ENCODE peak calls at places on chromosomes 2 and 18, in ten cellular contexts. N is brain microvascular endothelial cell; D is psoas muscle; X is dorsolateral prefrontal cortex; G is A549; C is heart left ventricle; Y is suprapubic skin; P is CD8-positive, alpha-beta T cell; S is heart right ventricle; O is fibroblast of pulmonary artery. U is an unnamed sample.

GRCh38 chr2:145123606-145124005 is 603.7 kb upstream of the ZEB2 start:
- DNase-seq in N (no peak), D (no peak), X (no peak), G (no peak), C (peak), Y (no peak), P (no peak), S (peak), O (peak), U (no peak)

GRCh38 chr2:3449106-3449505 is 69.6 kb downstream of the TRAPPC12 start:
- DNase-seq in N (no peak), D (no peak), X (peak), G (no peak), C (no peak), Y (no peak), P (no peak), S (no peak), O (peak), U (no peak)

GRCh38 chr2:226445216-226445861 is 354.3 kb downstream of the IRS1 start:
- DNase-seq in N (no peak), D (no peak), X (no peak), G (no peak), C (no peak), Y (no peak), P (no peak), S (no peak), O (no peak), U (no peak)

GRCh38 chr2:197414515-197414914 is 20.3 kb downstream of the SF3B1 start:
- DNase-seq in N (no peak), D (no peak), X (no peak), G (no peak), C (no peak), Y (no peak), P (no peak), S (no peak), O (no peak), U (no peak)

GRCh38 chr2:160968183-160968582 is 192.0 kb upstream of the TANK start:
- DNase-seq in N (no peak), D (no peak), X (no peak), G (no peak), C (no peak), Y (no peak), P (no peak), S (no peak), O (peak), U (no peak)

GRCh38 chr18:47932603-47933002 is 2.1 kb upstream of the SMAD2 start:
- DNase-seq in N (no peak), D (no peak), X (no peak), G (peak), C (no peak), Y (no peak), P (no peak), S (no peak), O (no peak), U (no peak)

GRCh38 chr2:11417946-11418585 is 47.9 kb downstream of the E2F6 start:
- DNase-seq in N (no peak), D (no peak), X (no peak), G (peak), C (no peak), Y (no peak), P (no peak), S (no peak), O (peak), U (no peak)

GRCh38 chr2:240310645-240311044 is 124.8 kb upstream of the GPC1 start:
- DNase-seq in N (no peak), D (no peak), X (no peak), G (no peak), C (no peak), Y (no peak), P (no peak), S (no peak), O (no peak), U (no peak)

GRCh38 chr18:48944634-48945033 is 6.1 kb downstream of the SMAD7 start:
- DNase-seq in N (no peak), D (no peak), X (no peak), G (no peak), C (no peak), Y (no peak), P (no peak), S (no peak), O (peak), U (no peak)

GRCh38 chr2:216348909-216349308 is 23.4 kb downstream of the MARCHF4 start:
- DNase-seq in N (peak), D (no peak), X (no peak), G (no peak), C (no peak), Y (no peak), P (no peak), S (no peak), O (peak), U (no peak)

GRCh38 chr2:63078852-63079606 is 28.4 kb downstream of the OTX1 start:
- DNase-seq in N (no peak), D (no peak), X (no peak), G (peak), C (no peak), Y (no peak), P (no peak), S (no peak), O (no peak), U (no peak)

GRCh38 chr2:47145466-47145865 is 9.6 kb downstream of the STPG4 start:
- DNase-seq in N (no peak), D (no peak), X (no peak), G (no peak), C (no peak), Y (no peak), P (no peak), S (no peak), O (no peak), U (no peak)

GRCh38 chr18:46917808-46918600 is 602 bp downstream of the KATNAL2 start:
- DNase-seq in N (peak), D (peak), X (peak), G (peak), C (peak), Y (no peak), P (no peak), S (no peak), O (peak), U (peak)

GRCh38 chr2:69847068-69847828 is 17.8 kb downstream of the GMCL1 start:
- DNase-seq in N (no peak), D (no peak), X (no peak), G (no peak), C (no peak), Y (no peak), P (no peak), S (no peak), O (no peak), U (no peak)

GRCh38 chr2:85770369-85770768 is 16.6 kb downstream of the ATOH8 start:
- DNase-seq in N (no peak), D (peak), X (no peak), G (no peak), C (no peak), Y (no peak), P (no peak), S (no peak), O (no peak), U (no peak)

GRCh38 chr2:70029814-70030409 is 57.4 kb upstream of the PCBP1 start:
- DNase-seq in N (peak), D (peak), X (peak), G (no peak), C (peak), Y (peak), P (no peak), S (peak), O (peak), U (no peak)

GRCh38 chr2:39492095-39492590 is 55.1 kb upstream of the MAP4K3 start:
- DNase-seq in N (peak), D (no peak), X (no peak), G (peak), C (no peak), Y (no peak), P (no peak), S (no peak), O (peak), U (no peak)

GRCh38 chr2:40348665-40349064 is 103.2 kb downstream of the SLC8A1 start:
- DNase-seq in N (peak), D (no peak), X (no peak), G (no peak), C (no peak), Y (no peak), P (no peak), S (no peak), O (peak), U (no peak)

GRCh38 chr2:29050591-29050990 is 23.7 kb downstream of the PCARE start:
- DNase-seq in N (no peak), D (no peak), X (no peak), G (no peak), C (no peak), Y (no peak), P (no peak), S (no peak), O (no peak), U (no peak)

GRCh38 chr2:96739051-96739632 is 722 bp downstream of the LMAN2L start:
- DNase-seq in N (no peak), D (no peak), X (no peak), G (no peak), C (no peak), Y (no peak), P (no peak), S (no peak), O (no peak), U (no peak)

GRCh38 chr18:12013186-12013916 is 32.0 kb downstream of the IMPA2 start:
- DNase-seq in N (no peak), D (no peak), X (no peak), G (no peak), C (no peak), Y (no peak), P (no peak), S (no peak), O (no peak), U (no peak)

GRCh38 chr2:73290049-73290839 is 3.1 kb downstream of the EGR4 start:
- DNase-seq in N (peak), D (no peak), X (peak), G (peak), C (no peak), Y (no peak), P (peak), S (no peak), O (peak), U (no peak)

DNA sequence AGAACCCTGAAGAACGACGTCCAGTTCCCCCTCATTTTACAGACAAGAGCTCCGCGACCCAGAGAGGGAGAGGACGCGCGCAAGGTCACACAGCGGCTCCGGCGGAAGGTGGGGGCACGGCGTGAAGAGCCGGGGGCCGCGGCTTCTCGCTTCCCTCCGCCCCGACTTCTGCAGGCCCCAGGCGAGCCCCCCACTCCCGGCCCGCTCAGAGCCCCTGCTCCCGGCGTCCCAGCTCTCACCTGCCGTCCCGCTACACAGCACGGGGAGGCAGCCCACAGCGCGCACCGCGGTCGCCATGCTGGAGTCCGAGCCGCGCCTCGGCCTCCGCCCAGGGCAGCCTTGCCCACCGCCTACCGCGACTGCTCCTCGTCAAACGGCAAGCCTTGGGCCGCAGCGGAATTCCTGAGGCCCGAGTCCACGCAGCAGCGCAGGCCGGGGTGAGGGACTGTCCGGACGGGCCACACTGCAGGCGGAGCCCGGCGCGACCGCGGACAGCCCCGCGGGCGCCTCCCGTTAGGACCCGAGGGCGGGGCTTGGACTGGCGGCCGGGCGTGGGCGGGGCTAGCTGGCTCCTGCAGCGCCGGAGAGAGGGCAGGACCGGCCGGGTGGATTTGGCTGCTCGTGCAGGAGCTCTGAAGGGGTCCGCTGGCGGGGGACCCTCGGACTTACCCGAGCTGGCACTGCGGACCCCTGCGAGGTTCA is at the start of gene MRPS5:
- DNase-seq in N (peak), D (peak), X (peak), G (peak), C (peak), Y (peak), P (peak), S (peak), O (peak), U (peak)
- TF ChIP-seq CTCF in N (peak), D (no peak), X (peak), G (no peak), C (no peak), Y (no peak), P (no peak), S (no peak), O (no peak), U (no peak)

DNA sequence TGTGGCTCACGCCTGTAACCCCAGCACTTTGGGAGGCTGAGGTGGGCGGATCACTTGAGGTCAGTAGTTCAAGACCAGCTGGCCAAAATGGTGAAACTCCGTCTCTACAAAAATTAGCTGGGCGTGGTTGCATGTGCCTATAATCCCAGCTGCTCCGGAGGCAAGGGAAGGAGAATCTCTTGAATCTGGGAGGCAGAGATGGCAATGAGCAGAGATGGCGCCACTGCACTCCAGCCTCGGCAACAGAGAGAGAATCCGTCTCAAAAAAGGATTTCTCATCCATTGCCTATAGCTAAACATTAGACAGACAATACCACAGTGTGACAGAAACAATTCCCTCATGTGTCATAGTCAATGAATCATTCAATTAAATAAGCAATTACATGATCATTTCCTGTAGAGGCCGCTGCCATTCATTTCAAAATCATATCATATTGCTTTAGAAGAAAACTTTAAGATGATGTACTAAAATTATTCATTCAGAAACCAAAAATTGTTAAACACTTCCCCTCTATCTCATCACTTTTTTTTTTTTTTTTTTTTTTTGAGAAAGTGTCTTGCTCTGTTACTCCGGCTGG is 69.5 kb upstream of the TGIF1 start:
- DNase-seq in N (peak), D (peak), X (no peak), G (peak), C (no peak), Y (no peak), P (no peak), S (no peak), O (peak), U (no peak)
- TF ChIP-seq CTCF in N (peak), D (no peak), X (no peak), G (peak), C (no peak), Y (no peak), P (peak), S (no peak), O (peak), U (no peak)

GRCh38 chr2:190534310-190535118 is at the start of gene NEMP2:
- DNase-seq in N (peak), D (peak), X (peak), G (peak), C (peak), Y (peak), P (peak), S (peak), O (peak), U (peak)
- TF ChIP-seq CTCF in N (no peak), D (peak), X (no peak), G (no peak), C (no peak), Y (no peak), P (no peak), S (no peak), O (no peak), U (no peak)

GRCh38 chr2:134739879-134740301 is 21.1 kb upstream of the TMEM163 start:
- DNase-seq in N (no peak), D (no peak), X (no peak), G (no peak), C (no peak), Y (no peak), P (no peak), S (no peak), O (no peak), U (no peak)

GRCh38 chr2:134737671-134738070 is 18.9 kb upstream of the TMEM163 start:
- DNase-seq in N (no peak), D (no peak), X (no peak), G (no peak), C (no peak), Y (no peak), P (no peak), S (no peak), O (no peak), U (no peak)

GRCh38 chr2:134736167-134736885 is 17.5 kb upstream of the TMEM163 start:
- DNase-seq in N (peak), D (no peak), X (no peak), G (no peak), C (no peak), Y (no peak), P (no peak), S (no peak), O (peak), U (no peak)

GRCh38 chr2:134738150-134738865 is 19.5 kb upstream of the TMEM163 start:
- DNase-seq in N (no peak), D (no peak), X (no peak), G (no peak), C (no peak), Y (no peak), P (no peak), S (no peak), O (no peak), U (no peak)

DNA sequence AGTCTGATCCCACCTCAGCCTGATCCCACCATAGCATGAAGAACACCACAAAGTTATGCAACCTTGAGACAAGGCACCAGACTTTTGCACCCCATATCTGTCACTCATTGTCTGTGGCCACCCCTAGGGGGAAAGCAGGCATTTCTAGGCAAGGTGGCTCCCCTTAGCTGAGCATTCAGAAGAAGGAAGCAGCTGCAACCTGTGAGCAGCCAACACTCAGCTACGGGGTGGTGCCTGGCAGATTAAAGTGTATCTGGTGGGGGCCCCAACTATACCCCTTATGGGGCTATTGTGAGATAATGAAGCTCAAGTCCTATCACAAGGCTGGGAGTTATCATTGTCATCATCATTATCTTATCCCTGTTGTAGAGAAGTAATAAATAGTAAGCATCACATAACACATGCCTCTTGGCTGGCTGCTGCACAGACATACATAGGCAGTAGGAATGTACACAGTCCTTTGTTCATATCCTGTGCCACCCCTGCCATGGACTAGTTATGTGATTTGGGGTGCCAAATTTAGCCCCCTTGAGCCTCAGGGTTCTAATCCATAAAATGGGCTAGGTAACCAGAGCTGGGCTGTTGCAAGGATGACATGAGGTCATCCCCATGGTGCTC is 20.6 kb upstream of the TMEM163 start:
- DNase-seq in N (no peak), D (no peak), X (no peak), G (no peak), C (no peak), Y (no peak), P (no peak), S (no peak), O (no peak), U (no peak)
- TF ChIP-seq CTCF in N (no peak), D (no peak), X (no peak), G (no peak), C (no peak), Y (no peak), P (no peak), S (no peak), O (no peak), U (no peak)

DNA sequence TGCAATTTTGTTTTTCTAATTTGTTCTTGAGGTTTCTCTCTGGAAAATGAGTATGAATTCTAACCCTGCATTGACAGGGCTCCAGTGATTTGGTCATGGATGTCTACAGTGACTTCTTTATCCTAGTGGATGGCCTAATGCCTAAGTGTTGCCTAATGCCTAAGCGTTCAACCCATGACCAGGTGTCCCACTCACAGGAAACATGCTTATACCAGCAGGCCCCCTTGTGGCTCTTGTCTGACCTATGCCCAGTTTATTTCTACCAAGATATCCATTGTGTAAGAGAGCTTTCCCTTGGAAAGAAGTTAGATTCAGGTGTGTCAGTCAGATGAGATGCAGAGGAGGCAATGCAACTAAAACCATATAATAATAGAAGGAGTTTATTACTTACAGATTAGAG is 77.8 kb upstream of the HNMT start:
- DNase-seq in N (no peak), D (no peak), X (no peak), G (peak), C (no peak), Y (no peak), P (no peak), S (no peak), O (no peak), U (no peak)
- TF ChIP-seq CTCF in N (no peak), D (no peak), X (no peak), G (no peak), C (no peak), Y (no peak), P (no peak), S (no peak), O (no peak), U (no peak)

DNA sequence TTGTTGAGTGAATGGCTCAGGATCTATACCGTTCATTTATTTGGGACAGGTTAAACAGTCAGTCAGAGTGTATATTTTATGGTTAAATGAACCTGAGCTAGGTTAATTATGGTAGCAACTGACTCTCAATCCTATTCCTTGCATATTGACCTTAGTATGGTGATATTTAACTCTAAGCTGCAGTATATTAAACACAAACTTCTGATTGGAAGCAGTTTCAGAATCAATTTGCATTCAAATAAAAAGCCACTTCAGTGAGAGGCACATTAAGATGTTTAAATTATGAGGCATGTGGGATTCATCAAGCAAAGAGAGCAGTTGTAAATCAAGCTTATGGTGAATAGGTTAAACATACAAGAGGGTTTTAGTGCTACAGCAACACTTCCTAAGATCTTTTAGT is 40.4 kb downstream of the FRZB start:
- DNase-seq in N (no peak), D (no peak), X (no peak), G (no peak), C (no peak), Y (no peak), P (no peak), S (no peak), O (no peak), U (no peak)
- TF ChIP-seq CTCF in N (no peak), D (no peak), X (no peak), G (no peak), C (no peak), Y (no peak), P (no peak), S (no peak), O (no peak), U (no peak)

DNA sequence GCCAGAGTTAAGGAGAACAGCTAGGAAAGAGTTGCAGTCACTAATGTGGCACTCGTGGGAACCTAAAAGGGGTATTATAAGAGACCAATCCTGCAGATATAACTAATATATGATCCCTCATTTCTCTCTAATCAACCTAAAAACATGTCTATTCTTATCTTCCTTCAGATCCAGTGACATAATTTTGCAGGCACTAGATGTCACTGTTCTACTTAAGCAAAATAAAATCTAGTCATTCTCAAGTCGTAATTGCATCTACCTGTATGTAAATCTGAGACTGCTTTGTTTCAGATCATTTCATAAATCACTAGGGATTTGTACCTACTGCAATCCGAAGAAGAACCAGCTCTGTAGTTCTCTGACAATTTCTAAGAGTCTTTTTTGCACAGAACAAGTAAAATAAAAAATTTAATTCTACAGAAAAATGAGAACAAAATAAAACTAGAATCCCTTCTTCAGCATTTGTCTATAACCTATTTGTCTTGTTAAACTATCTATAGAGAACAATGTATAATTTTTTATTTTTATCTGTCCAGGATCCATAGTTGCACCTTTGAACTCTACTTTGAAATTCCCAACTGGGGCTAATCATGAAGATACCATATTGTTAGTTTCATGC is 56.5 kb upstream of the ERBB4 start:
- DNase-seq in N (no peak), D (no peak), X (no peak), G (peak), C (no peak), Y (no peak), P (no peak), S (no peak), O (peak), U (no peak)
- TF ChIP-seq CTCF in N (peak), D (no peak), X (peak), G (peak), C (no peak), Y (no peak), P (no peak), S (no peak), O (peak), U (no peak)